ENCODE peak calls at places on chromosomes 6 and 20, in nine cellular contexts. R is CD8-positive, alpha-beta memory T cell; O is body of pancreas; B is SJSA1; H is Peyer's patch; Q is CD8-positive, alpha-beta T cell; E is ascending aorta; D is SK-N-MC; L is psoas muscle. V is an unnamed sample. For H3K9me3, the result is how much of the 10 kb centered on the place peaks cover.

GRCh38 chr6:93644611-93645010 is 225.3 kb upstream of the EPHA7 start:
- DNase-seq in E (no peak), Q (no peak), B (no peak), D (no peak), O (no peak), H (no peak), R (no peak), L (no peak), V (no peak)

GRCh38 chr6:117976030-117976651 is 69.1 kb downstream of the SLC35F1 start:
- DNase-seq in D (peak), B (no peak), Q (no peak), O (no peak), L (no peak), E (no peak), H (no peak), R (no peak), V (peak)

GRCh38 chr6:118263929-118264486 is 284.1 kb upstream of the PLN start:
- DNase-seq in B (no peak), R (no peak), L (no peak), Q (no peak), D (no peak), E (no peak), H (no peak), O (no peak), V (no peak)

GRCh38 chr6:129923520-129923919 is 62.4 kb upstream of the TMEM244 start:
- DNase-seq in E (no peak), Q (no peak), D (no peak), H (no peak), B (no peak), R (no peak), L (no peak), O (no peak), V (no peak)

GRCh38 chr6:34982424-34982852 is 93.4 kb downstream of the ANKS1A start:
- DNase-seq in H (no peak), R (no peak), B (no peak), O (no peak), Q (no peak), D (no peak), L (no peak), E (no peak), V (no peak)

GRCh38 chr6:53628354-53629119 is 37.0 kb downstream of the KLHL31 start:
- DNase-seq in D (no peak), E (no peak), Q (no peak), O (no peak), B (no peak), R (no peak), L (no peak), H (no peak), V (no peak)

GRCh38 chr6:154243793-154244768 is 112.5 kb downstream of the IPCEF1 start:
- DNase-seq in L (no peak), E (no peak), Q (no peak), O (no peak), B (no peak), H (no peak), D (no peak), R (no peak), V (no peak)

GRCh38 chr6:53635322-53635721 is 30.2 kb downstream of the KLHL31 start:
- DNase-seq in D (no peak), Q (no peak), L (no peak), R (no peak), B (no peak), E (no peak), O (no peak), H (no peak), V (no peak)

GRCh38 chr6:25889877-25890853 is 16.1 kb upstream of the SLC17A3 start:
- DNase-seq in L (no peak), B (no peak), Q (peak), H (peak), E (no peak), D (peak), O (peak), R (no peak), V (no peak)

GRCh38 chr20:58605292-58606065 is 45.6 kb upstream of the STX16 start:
- DNase-seq in L (no peak), B (no peak), D (no peak), H (no peak), R (peak), O (no peak), E (no peak), Q (no peak), V (no peak)

GRCh38 chr20:61357119-61357518 is 105.1 kb downstream of the CDH4 start:
- DNase-seq in R (no peak), L (no peak), B (no peak), O (no peak), D (no peak), E (no peak), H (no peak), Q (no peak), V (no peak)

GRCh38 chr6:134230087-134230717 is 87.7 kb downstream of the SGK1 start:
- DNase-seq in H (no peak), B (no peak), L (no peak), R (no peak), O (no peak), D (no peak), Q (no peak), E (no peak), V (no peak)

GRCh38 chr6:26363882-26364825 is 844 bp upstream of the BTN3A2 start:
- DNase-seq in D (no peak), Q (peak), O (no peak), B (no peak), L (no peak), E (no peak), H (no peak), R (no peak), V (no peak)

GRCh38 chr6:431986-432385 is 40.4 kb downstream of the IRF4 start:
- DNase-seq in H (peak), Q (no peak), D (no peak), O (no peak), B (no peak), E (no peak), R (no peak), L (no peak), V (no peak)

GRCh38 chr6:33174784-33175183 is 17.5 kb downstream of the COL11A2 start:
- DNase-seq in Q (no peak), R (no peak), O (no peak), E (no peak), D (no peak), H (no peak), L (no peak), B (no peak), V (no peak)

GRCh38 chr6:113998811-113999210 is 27.9 kb upstream of the HDAC2 start:
- DNase-seq in B (no peak), E (no peak), R (no peak), D (no peak), O (no peak), L (no peak), H (no peak), Q (no peak), V (no peak)

GRCh38 chr6:2600363-2600762 is 150.4 kb downstream of the MYLK4 start:
- DNase-seq in D (no peak), O (no peak), B (no peak), H (no peak), L (no peak), Q (no peak), E (no peak), R (no peak), V (no peak)

GRCh38 chr6:107578642-107579332 is 88.9 kb downstream of the SOBP start:
- DNase-seq in B (no peak), E (no peak), R (no peak), L (no peak), D (no peak), Q (no peak), O (no peak), H (no peak), V (no peak)

GRCh38 chr6:35072698-35073055 is 68.5 kb downstream of the TCP11 start:
- DNase-seq in E (no peak), L (peak), B (no peak), O (no peak), Q (no peak), R (no peak), H (no peak), D (no peak), V (no peak)

GRCh38 chr6:35494161-35494563 is 2.7 kb downstream of the TEAD3 start:
- DNase-seq in R (peak), D (no peak), Q (no peak), H (no peak), B (no peak), L (no peak), E (no peak), O (no peak), V (no peak)

GRCh38 chr6:4405609-4406212 is 270.3 kb upstream of the ECI2 start:
- DNase-seq in R (no peak), Q (no peak), E (no peak), O (no peak), L (no peak), H (no peak), B (peak), D (no peak), V (no peak)

GRCh38 chr6:109242923-109243322 is 139.3 kb downstream of the CD164 start:
- DNase-seq in L (no peak), O (no peak), R (no peak), B (no peak), H (no peak), D (no peak), E (no peak), Q (no peak), V (no peak)

GRCh38 chr6:92779758-92780157 is 639.6 kb downstream of the EPHA7 start:
- DNase-seq in D (no peak), L (peak), E (no peak), R (no peak), B (no peak), Q (no peak), O (peak), H (no peak), V (peak)

GRCh38 chr20:54458219-54458618 is 17.2 kb upstream of the DOK5 start:
- DNase-seq in E (no peak), H (no peak), Q (no peak), B (no peak), R (no peak), D (no peak), O (no peak), L (no peak), V (no peak)

GRCh38 chr6:67779876-67780275 is 855.2 kb upstream of the ADGRB3 start:
- DNase-seq in D (no peak), E (no peak), O (no peak), B (no peak), Q (no peak), L (no peak), R (no peak), H (no peak), V (no peak)

GRCh38 chr6:166997768-166998255 is 1.4 kb upstream of the CEP43 start:
- DNase-seq in B (peak), O (peak), Q (peak), R (peak), E (no peak), H (peak), L (peak), D (no peak), V (peak)

GRCh38 chr6:56509031-56509430 is 133.7 kb downstream of the DST start:
- DNase-seq in L (no peak), R (no peak), D (no peak), B (no peak), Q (no peak), O (no peak), H (no peak), E (no peak), V (no peak)

GRCh38 chr6:113318553-113318952 is 538.6 kb upstream of the MARCKS start:
- DNase-seq in E (no peak), B (no peak), H (no peak), Q (no peak), R (no peak), O (no peak), L (no peak), D (peak), V (no peak)

GRCh38 chr20:19696620-19697019 is 61.4 kb upstream of the RIN2 start:
- DNase-seq in L (no peak), O (no peak), E (no peak), B (no peak), H (no peak), R (no peak), D (no peak), Q (no peak), V (no peak)

GRCh38 chr6:39980839-39981580 is 46.7 kb upstream of the MOCS1 start:
- DNase-seq in D (peak), L (no peak), Q (no peak), R (no peak), H (no peak), E (no peak), O (peak), B (no peak), V (no peak)

GRCh38 chr6:39417440-39417839 is 94.9 kb upstream of the KCNK16 start:
- DNase-seq in O (no peak), R (no peak), L (no peak), Q (no peak), B (no peak), H (no peak), D (no peak), E (no peak), V (no peak)

GRCh38 chr6:6694825-6695710 is 106.5 kb downstream of the LY86 start:
- DNase-seq in Q (no peak), D (no peak), L (no peak), O (peak), R (no peak), E (no peak), B (no peak), H (peak), V (no peak)

GRCh38 chr6:13924146-13924948 is 405 bp upstream of the RNF182 start:
- DNase-seq in D (no peak), R (peak), H (no peak), Q (no peak), O (peak), L (peak), E (peak), B (peak), V (no peak)

GRCh38 chr20:25465398-25465797 is 57.9 kb downstream of the GINS1 start:
- DNase-seq in Q (no peak), H (no peak), B (no peak), E (no peak), D (no peak), R (no peak), O (no peak), L (no peak), V (no peak)

GRCh38 chr6:28252507-28252975 is 472 bp upstream of the ZKSCAN4 start:
- DNase-seq in H (no peak), R (no peak), E (no peak), B (no peak), Q (no peak), O (no peak), D (no peak), L (no peak), V (no peak)

GRCh38 chr6:112029045-112029822 is 24.7 kb upstream of the CCN6 start:
- DNase-seq in O (peak), H (peak), Q (peak), L (peak), D (peak), R (peak), B (peak), E (peak), V (peak)

GRCh38 chr6:135815216-135815615 is 36.3 kb upstream of the PDE7B start:
- DNase-seq in Q (no peak), B (no peak), R (no peak), L (no peak), E (no peak), H (no peak), O (no peak), D (no peak), V (no peak)

GRCh38 chr6:39199541-39199940 is 29.7 kb downstream of the KCNK5 start:
- DNase-seq in O (no peak), D (no peak), R (peak), H (no peak), Q (no peak), L (no peak), E (no peak), B (no peak), V (no peak)

GRCh38 chr6:134422426-134423231 is 104.7 kb upstream of the SGK1 start:
- DNase-seq in D (no peak), E (no peak), O (no peak), B (peak), Q (no peak), H (no peak), R (no peak), L (no peak), V (peak)

GRCh38 chr6:143262859-143263258 is 187.6 kb downstream of the ADAT2 start:
- DNase-seq in H (no peak), B (no peak), Q (no peak), D (no peak), O (no peak), L (no peak), R (no peak), E (no peak), V (no peak)
- H3K4me3 ChIP-seq in H (no peak), B (no peak), Q (no peak), D (no peak), O (no peak), L (no peak), R (no peak), E (no peak), V (no peak)

DNA sequence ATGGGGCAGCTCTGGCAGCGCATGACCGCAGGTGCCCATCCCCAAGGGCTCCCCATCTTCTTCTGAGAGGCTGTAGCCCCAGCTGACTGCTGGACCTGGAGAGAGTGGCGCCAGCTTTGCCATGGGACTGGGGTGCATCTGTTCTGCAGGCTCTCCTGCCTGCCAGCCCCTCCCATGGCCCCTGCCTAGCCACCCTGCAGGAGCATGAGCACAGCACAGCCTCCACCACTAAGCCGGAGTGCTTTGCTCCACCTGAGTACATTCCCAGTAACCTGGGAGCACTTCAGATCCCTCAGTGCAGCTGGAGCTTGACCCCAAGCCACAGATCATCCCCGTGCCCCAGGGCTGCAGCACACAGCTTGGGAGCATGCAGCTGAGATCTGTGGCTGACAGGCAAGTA is 16.0 kb downstream of the DEFB125 start:
- DNase-seq in O (no peak), H (no peak), L (no peak), E (no peak), R (no peak), B (no peak), Q (no peak), D (no peak), V (no peak)
- H3K9me3 ChIP-seq in O (under half), H (under half), L (under half), E (under half), R (under half), B (under half), Q (under half), D (under half), V (under half)

DNA sequence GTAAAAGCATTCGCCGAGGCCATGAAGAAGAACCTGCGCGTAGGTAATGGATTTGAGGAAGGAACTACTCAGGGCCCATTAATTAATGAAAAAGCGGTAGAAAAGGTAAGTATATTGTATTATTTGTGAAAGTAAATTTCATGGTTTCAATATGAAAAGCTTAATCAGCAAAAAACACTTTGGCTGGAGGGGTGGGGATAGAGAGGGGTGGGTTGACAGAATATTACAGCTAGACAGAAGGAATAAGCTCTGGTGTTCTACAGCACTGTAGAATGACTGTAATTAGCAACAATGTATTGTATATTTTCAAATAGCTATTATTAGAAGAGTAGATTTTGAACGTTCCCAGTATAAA is 28.0 kb downstream of the ALDH5A1 start:
- DNase-seq in E (no peak), D (no peak), Q (no peak), L (no peak), R (no peak), B (no peak), H (no peak), O (no peak), V (no peak)
- H3K4me3 ChIP-seq in E (no peak), D (no peak), Q (no peak), L (no peak), R (no peak), B (no peak), H (no peak), O (no peak), V (no peak)

GRCh38 chr20:9230406-9230805 is 161.5 kb downstream of the PLCB4 start:
- DNase-seq in E (no peak), H (no peak), D (no peak), B (no peak), R (no peak), O (no peak), L (no peak), Q (no peak), V (no peak)
- H3K9me3 ChIP-seq in E (under half), H (under half), D (under half), B (under half), R (under half), O (under half), L (under half), Q (under half), V (under half)

GRCh38 chr20:50370036-50370566 is 140.1 kb upstream of the PTPN1 start:
- DNase-seq in E (no peak), D (no peak), L (no peak), O (no peak), H (no peak), R (no peak), B (no peak), Q (no peak), V (no peak)
- H3K4me3 ChIP-seq in E (no peak), D (no peak), L (no peak), O (no peak), H (no peak), R (no peak), B (no peak), Q (no peak), V (no peak)